ENCODE peak calls at places on chromosomes 13 and 19, in six cellular contexts. Z is breast epithelium; U is astrocyte; C is CD8-positive, alpha-beta memory T cell; D is right cardiac atrium; L is GM23248. I is an unnamed sample. For H3K4me1 and H3K27me3, the result is how much of the 10 kb centered on the place peaks cover.

GRCh38 chr13:99908129-99908805 is 63.3 kb downstream of the ZIC5 start:
- DNase-seq in Z (no peak), U (peak), C (no peak), D (no peak), L (no peak), I (no peak)

GRCh38 chr13:97627566-97627965 is 193.6 kb downstream of the RAP2A start:
- DNase-seq in Z (no peak), U (peak), C (no peak), D (peak), L (peak), I (peak)

GRCh38 chr19:50772408-50773311 is 2.4 kb downstream of the GPR32 start:
- DNase-seq in Z (no peak), U (no peak), C (no peak), D (no peak), L (peak), I (no peak)

GRCh38 chr19:28427256-28428083 is 785.5 kb downstream of the UQCRFS1 start:
- DNase-seq in Z (no peak), U (no peak), C (no peak), D (no peak), L (peak), I (no peak)

GRCh38 chr19:44720945-44721344 is 22.0 kb downstream of the CEACAM16 start:
- DNase-seq in Z (no peak), U (peak), C (no peak), D (no peak), L (no peak), I (no peak)

GRCh38 chr13:19959141-19959830 is 759 bp downstream of the ZMYM2 start:
- DNase-seq in Z (peak), U (peak), C (peak), D (peak), L (peak), I (no peak)

GRCh38 chr19:11265785-11266236 is 3.5 kb upstream of the DOCK6 start:
- DNase-seq in Z (no peak), U (no peak), C (no peak), D (peak), L (peak), I (no peak)

GRCh38 chr13:35838356-35838755 is 292.8 kb downstream of the DCLK1 start:
- DNase-seq in Z (no peak), U (peak), C (no peak), D (no peak), L (peak), I (no peak)

GRCh38 chr19:47124937-47125668 is 5.5 kb upstream of the SAE1 start:
- DNase-seq in Z (no peak), U (peak), C (no peak), D (no peak), L (peak), I (no peak)

GRCh38 chr19:35266904-35267817 is 1.6 kb upstream of the USF2 start:
- DNase-seq in Z (no peak), U (no peak), C (peak), D (peak), L (peak), I (no peak)

GRCh38 chr19:31759359-31759758 is 410.1 kb upstream of the TSHZ3 start:
- DNase-seq in Z (no peak), U (no peak), C (no peak), D (no peak), L (no peak), I (no peak)

GRCh38 chr13:29849731-29850212 is 645 bp downstream of the UBL3 start:
- DNase-seq in Z (peak), U (peak), C (peak), D (peak), L (peak), I (no peak)

GRCh38 chr13:62158520-62158919 is 742.9 kb upstream of the PCDH20 start:
- DNase-seq in Z (no peak), U (no peak), C (no peak), D (no peak), L (no peak), I (no peak)

GRCh38 chr19:12664406-12665280 is 1.9 kb downstream of the MAN2B1 start:
- DNase-seq in Z (no peak), U (no peak), C (no peak), D (no peak), L (peak), I (peak)

GRCh38 chr13:33633701-33634525 is 184.0 kb upstream of the RFC3 start:
- DNase-seq in Z (no peak), U (peak), C (no peak), D (no peak), L (peak), I (no peak)

GRCh38 chr19:43738780-43739211 is 16.0 kb downstream of the SMG9 start:
- DNase-seq in Z (no peak), U (peak), C (peak), D (no peak), L (peak), I (no peak)

GRCh38 chr13:80047406-80047805 is 293.5 kb downstream of the SPRY2 start:
- DNase-seq in Z (no peak), U (peak), C (no peak), D (no peak), L (peak), I (no peak)

GRCh38 chr13:114043421-114044053 is 69.7 kb upstream of the C13orf46 start:
- DNase-seq in Z (no peak), U (peak), C (no peak), D (peak), L (peak), I (no peak)

GRCh38 chr13:111335263-111335662 is 14.8 kb downstream of the TEX29 start:
- DNase-seq in Z (no peak), U (no peak), C (no peak), D (no peak), L (no peak), I (no peak)

GRCh38 chr19:47707135-47707925 is 5.9 kb upstream of the EHD2 start:
- DNase-seq in Z (peak), U (peak), C (peak), D (peak), L (peak), I (peak)

GRCh38 chr13:27481766-27482165 is 31.4 kb upstream of the MTIF3 start:
- DNase-seq in Z (no peak), U (no peak), C (no peak), D (peak), L (peak), I (peak)

GRCh38 chr13:27960362-27961226 is 8.5 kb downstream of the CDX2 start:
- DNase-seq in Z (peak), U (no peak), C (no peak), D (peak), L (peak), I (no peak)

GRCh38 chr13:30735025-30735967 is at the start of gene ALOX5AP:
- DNase-seq in Z (no peak), U (no peak), C (no peak), D (no peak), L (no peak), I (no peak)

GRCh38 chr19:16146112-16146511 is 2.6 kb downstream of the HSH2D start:
- DNase-seq in Z (no peak), U (no peak), C (no peak), D (no peak), L (no peak), I (no peak)

DNA sequence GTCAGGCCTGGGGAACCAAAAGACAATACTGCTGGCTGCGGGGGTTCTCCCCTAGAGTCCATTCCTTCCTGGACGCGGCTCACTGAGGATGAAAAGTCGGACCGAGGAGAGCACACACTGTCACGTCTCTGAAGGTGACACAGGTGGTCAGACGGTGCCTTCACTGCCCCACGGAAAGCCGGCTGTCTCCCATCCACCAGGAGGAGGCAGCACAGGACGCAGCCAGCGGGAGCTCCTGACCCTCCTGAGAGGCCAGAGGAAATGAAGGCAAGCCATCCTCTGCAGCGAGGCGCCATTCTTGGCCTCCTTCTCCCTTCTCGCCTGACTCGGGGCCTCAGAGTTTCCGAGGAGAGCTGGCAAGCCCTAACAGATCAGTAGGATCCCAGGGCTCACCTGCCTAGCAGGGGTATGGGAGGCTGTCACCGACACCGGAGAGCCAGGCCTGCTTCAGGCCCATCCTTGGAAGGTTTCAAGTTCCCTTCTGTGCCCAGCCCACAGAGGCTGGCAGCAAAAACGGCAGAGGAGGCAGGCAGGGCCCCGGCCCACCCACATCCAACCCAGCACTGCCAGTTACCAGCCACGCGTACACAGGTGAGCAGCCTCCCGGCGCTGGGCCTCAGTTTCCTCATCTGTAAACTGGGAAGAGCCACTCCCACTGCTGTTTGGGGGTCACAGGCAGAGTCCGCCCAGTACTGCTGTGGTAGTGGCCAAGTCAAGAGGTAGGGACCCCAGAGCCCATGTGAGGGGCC is 4.5 kb downstream of the REXO1 start:
- DNase-seq in Z (no peak), U (no peak), C (no peak), D (no peak), L (peak), I (no peak)
- H3K4me1 ChIP-seq in Z (under half), U (under half), C (half or more), D (under half), L (under half), I (under half)

DNA sequence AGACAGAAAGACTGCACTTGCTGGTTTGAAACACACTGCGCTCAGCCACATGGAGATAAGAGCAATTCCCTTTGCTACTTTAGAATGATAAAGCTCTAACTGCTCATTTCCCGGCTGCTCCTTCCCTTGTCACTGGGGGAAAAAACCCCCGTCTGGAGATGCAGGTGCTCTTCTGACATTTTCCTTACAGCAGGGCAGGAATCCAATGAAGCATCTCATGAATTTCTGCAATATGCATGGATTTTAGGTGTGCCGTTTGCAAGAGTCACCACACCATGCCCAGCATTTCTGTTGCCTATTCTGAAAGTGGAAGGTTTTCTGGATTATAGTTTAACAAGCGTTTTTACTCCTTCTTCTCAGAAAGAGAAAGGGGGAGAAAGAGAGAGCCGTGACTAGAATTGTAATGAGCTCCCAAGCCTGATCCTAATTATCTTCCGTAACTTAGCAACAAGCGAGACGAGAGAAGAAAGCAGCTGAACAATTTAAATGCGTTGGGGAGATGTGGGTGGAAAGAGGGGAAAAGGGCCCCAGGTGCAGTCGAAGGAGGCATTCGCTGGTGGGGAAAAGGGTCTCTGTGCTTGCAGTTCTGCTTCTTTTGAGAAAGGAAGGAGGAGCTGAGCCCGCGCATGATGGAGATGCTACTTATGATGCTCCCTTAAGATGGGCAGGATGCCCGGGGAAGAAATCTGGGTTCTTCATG is 76.6 kb upstream of the SPATA13 start:
- DNase-seq in Z (no peak), U (no peak), C (no peak), D (no peak), L (peak), I (no peak)
- H3K27ac ChIP-seq in Z (no peak), U (no peak), C (no peak), D (no peak), L (no peak), I (no peak)

GRCh38 chr19:18605196-18605545 is 1.4 kb downstream of the CRLF1 start:
- DNase-seq in Z (no peak), U (no peak), C (no peak), D (no peak), L (no peak), I (no peak)

GRCh38 chr19:18604820-18605159 is 1.8 kb downstream of the CRLF1 start:
- DNase-seq in Z (no peak), U (no peak), C (no peak), D (no peak), L (no peak), I (no peak)

GRCh38 chr19:18603958-18604819 is 2.4 kb downstream of the CRLF1 start:
- DNase-seq in Z (no peak), U (no peak), C (no peak), D (no peak), L (no peak), I (no peak)

GRCh38 chr19:18606281-18607221 is at the start of gene CRLF1:
- DNase-seq in Z (no peak), U (no peak), C (no peak), D (no peak), L (no peak), I (no peak)

GRCh38 chr19:18605546-18606280 is 886 bp downstream of the CRLF1 start:
- DNase-seq in Z (no peak), U (no peak), C (no peak), D (no peak), L (peak), I (no peak)
- H3K27me3 ChIP-seq in Z (half or more), U (under half), C (half or more), D (under half), L (half or more), I (half or more)

GRCh38 chr19:7924241-7924640 is 1.7 kb downstream of the CTXN1 start:
- DNase-seq in Z (no peak), U (no peak), C (no peak), D (peak), L (no peak), I (no peak)

GRCh38 chr19:7926727-7927604 is 1.0 kb upstream of the CTXN1 start:
- DNase-seq in Z (no peak), U (no peak), C (no peak), D (peak), L (no peak), I (no peak)

GRCh38 chr19:7924651-7925170 is 1.2 kb downstream of the CTXN1 start:
- DNase-seq in Z (no peak), U (no peak), C (no peak), D (peak), L (no peak), I (no peak)

GRCh38 chr19:7926021-7926726 is at the start of gene CTXN1:
- DNase-seq in Z (peak), U (no peak), C (peak), D (peak), L (peak), I (no peak)

GRCh38 chr19:7925171-7925837 is 631 bp downstream of the CTXN1 start:
- DNase-seq in Z (no peak), U (peak), C (peak), D (peak), L (peak), I (no peak)
- H3K4me1 ChIP-seq in Z (under half), U (under half), C (under half), D (under half), L (under half), I (under half)

DNA sequence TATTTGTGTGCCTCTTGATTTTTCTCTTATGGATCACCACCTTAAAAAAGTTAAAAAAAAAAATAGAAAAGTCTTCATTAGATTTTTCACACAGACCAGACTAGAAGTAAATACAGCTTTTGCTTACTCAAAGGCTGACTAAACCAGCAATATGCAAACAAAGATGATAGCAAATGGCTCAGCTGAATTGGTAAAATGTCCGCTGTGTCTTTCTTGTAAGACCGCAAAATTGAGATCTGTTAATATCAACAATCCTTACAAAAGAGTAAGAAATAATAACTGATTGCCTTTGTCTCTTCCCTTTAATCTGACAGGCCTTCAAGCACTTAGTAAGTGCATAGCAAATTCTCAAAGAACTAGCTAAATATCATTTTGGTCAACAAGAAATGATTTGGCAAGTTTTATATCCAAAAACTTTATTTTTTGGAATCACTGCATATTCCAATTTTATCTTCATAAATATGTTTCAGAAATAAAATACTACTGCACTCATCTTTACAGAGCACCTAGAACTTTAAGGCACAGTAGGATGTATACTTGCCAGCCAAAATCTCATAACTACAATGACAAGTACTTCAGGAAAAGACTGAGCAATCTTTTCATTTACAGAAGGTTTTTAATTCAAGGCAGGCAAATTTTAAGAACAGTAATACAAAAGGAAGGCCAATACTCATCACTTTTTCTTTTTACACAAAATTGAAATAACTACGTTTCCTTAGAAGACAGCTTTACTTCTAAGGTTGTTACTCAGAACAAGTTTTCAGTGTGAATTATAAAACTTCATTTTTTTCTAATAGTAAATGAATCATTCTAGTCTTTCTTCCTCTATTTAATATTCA is 1.2 kb downstream of the ELF1 start:
- DNase-seq in Z (no peak), U (no peak), C (no peak), D (no peak), L (no peak), I (no peak)
- H3K27ac ChIP-seq in Z (peak), U (no peak), C (peak), D (no peak), L (no peak), I (no peak)

I was measured in iPS DF 6.9.